ENCODE peak calls at places on chromosome X, in nine cellular contexts. D, C, R, Q, L, N, Y, J and I are unnamed samples.
A peak's percentile ranks its signal among the peaks of the same experiment; 100 is the strongest.

GRCh38 chrX:110181459-110182137 is 136.3 kb downstream of the AMMECR1 start:
- DNase-seq in D (no peak), C (no peak), R (no peak), Q (no peak), L (no peak), N (peak; percentile 32), Y (no peak), J (no peak), I (no peak)

GRCh38 chrX:41145920-41146608 is 60.8 kb downstream of the USP9X start:
- DNase-seq in D (no peak), C (no peak), R (peak; percentile 86), Q (peak; percentile 81), L (no peak), N (no peak), Y (peak; percentile 44), J (peak; percentile 43), I (peak; percentile 73)

GRCh38 chrX:131821945-131822622 is 201.0 kb upstream of the STK26 start:
- DNase-seq in D (no peak), C (no peak), R (no peak), Q (peak; percentile 41), L (no peak), N (peak; percentile 24), Y (no peak), J (no peak), I (peak; percentile 82)

GRCh38 chrX:9456250-9457074 is 8.4 kb upstream of the TBL1X start:
- DNase-seq in D (no peak), C (no peak), R (no peak), Q (no peak), L (no peak), N (no peak), Y (peak; percentile 52), J (no peak), I (no peak)

GRCh38 chrX:133365886-133366611 is 49.2 kb downstream of the GPC4 start:
- DNase-seq in D (no peak), C (no peak), R (peak; percentile 50), Q (no peak), L (no peak), N (no peak), Y (no peak), J (no peak), I (no peak)

GRCh38 chrX:71814123-71814912 is 51.2 kb downstream of the CXorf49B start:
- DNase-seq in D (no peak), C (no peak), R (no peak), Q (no peak), L (no peak), N (no peak), Y (no peak), J (no peak), I (no peak)

GRCh38 chrX:44947995-44948394 is 75.0 kb downstream of the KDM6A start:
- DNase-seq in D (no peak), C (no peak), R (no peak), Q (no peak), L (no peak), N (no peak), Y (no peak), J (no peak), I (no peak)

GRCh38 chrX:28324306-28324705 is 262.9 kb upstream of the IL1RAPL1 start:
- DNase-seq in D (no peak), C (no peak), R (no peak), Q (no peak), L (no peak), N (no peak), Y (no peak), J (no peak), I (no peak)

GRCh38 chrX:8374041-8374825 is 90.4 kb upstream of the VCX3B start:
- DNase-seq in D (no peak), C (no peak), R (no peak), Q (no peak), L (no peak), N (no peak), Y (no peak), J (no peak), I (no peak)

GRCh38 chrX:129769467-129770154 is 10.1 kb upstream of the SASH3 start:
- DNase-seq in D (no peak), C (peak; percentile 36), R (no peak), Q (no peak), L (no peak), N (peak; percentile 95), Y (no peak), J (no peak), I (no peak)

GRCh38 chrX:108270739-108271396 is 167.4 kb downstream of the COL4A6 start:
- DNase-seq in D (peak; percentile 30), C (no peak), R (peak; percentile 33), Q (no peak), L (no peak), N (peak; percentile 0), Y (no peak), J (no peak), I (no peak)

GRCh38 chrX:65586491-65586890 is 51.9 kb upstream of the LAS1L start:
- DNase-seq in D (no peak), C (no peak), R (peak; percentile 64), Q (peak; percentile 59), L (no peak), N (no peak), Y (no peak), J (no peak), I (no peak)

GRCh38 chrX:154698630-154699248 is 45.4 kb upstream of the CTAG2 start:
- DNase-seq in D (no peak), C (no peak), R (no peak), Q (no peak), L (no peak), N (no peak), Y (no peak), J (no peak), I (no peak)

GRCh38 chrX:118432799-118433198 is 62.8 kb upstream of the DOCK11 start:
- DNase-seq in D (no peak), C (no peak), R (no peak), Q (no peak), L (no peak), N (no peak), Y (no peak), J (no peak), I (no peak)

GRCh38 chrX:119983494-119983893 is 39.9 kb upstream of the NKAP start:
- DNase-seq in D (no peak), C (no peak), R (no peak), Q (no peak), L (no peak), N (no peak), Y (no peak), J (no peak), I (no peak)

GRCh38 chrX:47483310-47484268 is 567 bp upstream of the ZNF41 start:
- DNase-seq in D (peak; percentile 17), C (no peak), R (peak; percentile 60), Q (peak; percentile 10), L (peak; percentile 40), N (no peak), Y (no peak), J (no peak), I (no peak)

GRCh38 chrX:20217279-20217678 is 49.4 kb downstream of the RPS6KA3 start:
- DNase-seq in D (peak; percentile 1), C (no peak), R (peak; percentile 79), Q (peak; percentile 50), L (no peak), N (no peak), Y (peak; percentile 22), J (no peak), I (peak; percentile 23)

GRCh38 chrX:46551494-46552128 is 6.4 kb upstream of the ZNF674 start:
- DNase-seq in D (no peak), C (no peak), R (peak; percentile 41), Q (no peak), L (no peak), N (no peak), Y (no peak), J (no peak), I (no peak)

GRCh38 chrX:110282922-110283321 is 35.0 kb downstream of the AMMECR1 start:
- DNase-seq in D (no peak), C (no peak), R (no peak), Q (no peak), L (no peak), N (no peak), Y (no peak), J (no peak), I (no peak)

GRCh38 chrX:132127748-132128147 is at the start of gene FRMD7:
- DNase-seq in D (no peak), C (no peak), R (no peak), Q (no peak), L (peak; percentile 12), N (no peak), Y (no peak), J (no peak), I (no peak)

GRCh38 chrX:148741441-148741840 is 241.0 kb downstream of the AFF2 start:
- DNase-seq in D (no peak), C (no peak), R (no peak), Q (no peak), L (no peak), N (no peak), Y (no peak), J (no peak), I (no peak)